ENCODE peak calls at places on chromosome 2, in four cellular contexts. One of them, this sample, is unnamed.

GRCh38 chr2:74834806-74835755 is 1.2 kb downstream of the HK2 start:
- DNase-seq in GM12878: no peak
- DNase-seq in HepG2: peak; percentile 55
- DNase-seq in H1: peak; percentile 84
- DNase-seq in this sample: peak; percentile 83

GRCh38 chr2:21282515-21282898 is 158.7 kb downstream of the TDRD15 start:
- DNase-seq in GM12878: no peak
- DNase-seq in HepG2: no peak
- DNase-seq in H1: no peak
- DNase-seq in this sample: no peak

GRCh38 chr2:29502452-29502851 is 387.2 kb downstream of the CLIP4 start:
- DNase-seq in GM12878: no peak
- DNase-seq in HepG2: no peak
- DNase-seq in H1: no peak
- DNase-seq in this sample: no peak

GRCh38 chr2:109144271-109144670 is 15.3 kb downstream of the SH3RF3 start:
- DNase-seq in GM12878: no peak
- DNase-seq in HepG2: no peak
- DNase-seq in H1: no peak
- DNase-seq in this sample: no peak

GRCh38 chr2:18001671-18002070 is 123.2 kb downstream of the KCNS3 start:
- DNase-seq in GM12878: no peak
- DNase-seq in HepG2: no peak
- DNase-seq in H1: no peak
- DNase-seq in this sample: no peak

GRCh38 chr2:118221952-118222594 is 133.8 kb downstream of the INSIG2 start:
- DNase-seq in GM12878: no peak
- DNase-seq in HepG2: peak; percentile 61
- DNase-seq in H1: peak; percentile 52
- DNase-seq in this sample: peak; percentile 55

GRCh38 chr2:121634354-121635307 is 14.6 kb downstream of the CLASP1 start:
- DNase-seq in GM12878: no peak
- DNase-seq in HepG2: no peak
- DNase-seq in H1: no peak
- DNase-seq in this sample: peak; percentile 17

GRCh38 chr2:223042704-223043118 is 9.3 kb upstream of the KCNE4 start:
- DNase-seq in GM12878: no peak
- DNase-seq in HepG2: no peak
- DNase-seq in H1: no peak
- DNase-seq in this sample: no peak

GRCh38 chr2:233638836-233639235 is 2.6 kb downstream of the UGT1A10 start:
- DNase-seq in GM12878: no peak
- DNase-seq in HepG2: no peak
- DNase-seq in H1: no peak
- DNase-seq in this sample: no peak

GRCh38 chr2:64666810-64667438 is 13.2 kb upstream of the SERTAD2 start:
- DNase-seq in GM12878: no peak
- DNase-seq in HepG2: peak; percentile 76
- DNase-seq in H1: no peak
- DNase-seq in this sample: no peak

GRCh38 chr2:233208382-233209116 is 42.9 kb upstream of the ATG16L1 start:
- DNase-seq in GM12878: no peak
- DNase-seq in HepG2: peak; percentile 59
- DNase-seq in H1: no peak
- DNase-seq in this sample: no peak

GRCh38 chr2:56749152-56749752 is 565.5 kb downstream of the CCDC85A start:
- DNase-seq in GM12878: no peak
- DNase-seq in HepG2: peak; percentile 18
- DNase-seq in H1: no peak
- DNase-seq in this sample: peak; percentile 0

GRCh38 chr2:173307287-173307686 is 47.4 kb upstream of the CDCA7 start:
- DNase-seq in GM12878: peak; percentile 50
- DNase-seq in HepG2: no peak
- DNase-seq in H1: no peak
- DNase-seq in this sample: no peak

GRCh38 chr2:72979896-72980295 is 62.6 kb downstream of the EMX1 start:
- DNase-seq in GM12878: no peak
- DNase-seq in HepG2: no peak
- DNase-seq in H1: no peak
- DNase-seq in this sample: no peak

GRCh38 chr2:96306370-96306769 is 1.0 kb upstream of the SNRNP200 start:
- DNase-seq in GM12878: no peak
- DNase-seq in HepG2: peak; percentile 16
- DNase-seq in H1: no peak
- DNase-seq in this sample: no peak

GRCh38 chr2:96304606-96305005 is 740 bp downstream of the SNRNP200 start:
- DNase-seq in GM12878: no peak
- DNase-seq in HepG2: peak; percentile 13
- DNase-seq in H1: no peak
- DNase-seq in this sample: no peak

GRCh38 chr2:96305979-96306308 is 598 bp upstream of the SNRNP200 start:
- DNase-seq in GM12878: no peak
- DNase-seq in HepG2: no peak
- DNase-seq in H1: no peak
- DNase-seq in this sample: no peak

GRCh38 chr2:96308248-96308647 is 2.9 kb upstream of the SNRNP200 start:
- DNase-seq in GM12878: no peak
- DNase-seq in HepG2: no peak
- DNase-seq in H1: no peak
- DNase-seq in this sample: no peak

DNA sequence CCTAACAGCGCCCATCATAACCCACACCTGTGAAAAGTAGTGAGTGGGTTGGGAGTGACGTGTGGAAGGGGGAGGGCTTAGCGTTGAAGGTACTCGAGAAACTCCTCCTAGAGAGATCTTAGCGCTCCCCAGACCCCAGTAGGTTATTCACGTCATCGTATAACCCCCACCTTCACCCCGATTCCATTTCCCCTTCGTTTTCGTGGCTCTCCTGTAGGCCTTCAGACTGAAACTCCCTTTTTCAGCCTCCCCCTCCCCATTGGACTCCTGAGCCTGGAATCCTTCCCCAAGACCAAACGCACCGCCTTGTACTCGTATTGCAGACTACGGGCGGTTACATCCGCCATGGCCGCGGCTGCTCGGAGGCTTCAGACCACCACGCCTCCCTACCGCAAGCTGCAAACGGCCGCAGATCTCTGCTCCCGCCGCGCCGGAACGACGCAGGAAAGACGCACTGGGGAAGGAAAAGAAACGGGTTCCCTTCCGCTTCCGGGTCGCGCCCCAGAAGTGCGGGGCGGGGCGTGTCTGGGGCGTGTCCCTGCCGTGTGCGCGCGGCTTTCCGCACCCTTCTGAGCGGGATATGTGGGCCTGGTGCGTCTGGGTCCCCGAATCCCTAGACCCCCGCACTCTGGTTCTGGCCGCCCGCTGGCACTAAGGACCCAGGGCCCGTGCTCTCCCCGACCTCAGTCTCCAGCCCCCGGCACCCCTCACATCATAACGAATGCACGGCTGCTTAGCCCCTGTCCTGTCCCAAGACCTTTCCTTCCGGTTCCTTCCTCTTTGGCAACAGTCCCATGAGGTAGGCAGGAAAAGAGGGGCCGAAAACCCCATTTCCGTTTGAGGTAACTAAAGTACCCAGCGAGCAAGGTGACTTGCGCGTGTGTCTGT is at the start of gene SNRNP200:
- DNase-seq in GM12878: no peak
- DNase-seq in HepG2: peak; percentile 86
- DNase-seq in H1: peak; percentile 89
- DNase-seq in this sample: peak; percentile 89
- TF ChIP-seq CBX5 in GM12878: no peak
- TF ChIP-seq CBX5 in HepG2: peak; percentile 93
- TF ChIP-seq CBX5 in H1: no peak
- TF ChIP-seq CBX5 in this sample: no peak

GRCh38 chr2:143477724-143478443 is 348.7 kb downstream of the ARHGAP15 start:
- DNase-seq in GM12878: peak; percentile 7
- DNase-seq in HepG2: no peak
- DNase-seq in H1: no peak
- DNase-seq in this sample: no peak
- TF ChIP-seq RFX5 in GM12878: no peak
- TF ChIP-seq RFX5 in HepG2: no peak
- TF ChIP-seq RFX5 in H1: no peak
- TF ChIP-seq RFX5 in this sample: no peak

GRCh38 chr2:171185165-171185818 is 24.6 kb upstream of the TLK1 start:
- DNase-seq in GM12878: no peak
- DNase-seq in HepG2: peak; percentile 39
- DNase-seq in H1: no peak
- DNase-seq in this sample: no peak
- TF ChIP-seq BRCA1 in GM12878: no peak
- TF ChIP-seq BRCA1 in HepG2: no peak
- TF ChIP-seq BRCA1 in H1: no peak
- TF ChIP-seq BRCA1 in this sample: no peak

DNA sequence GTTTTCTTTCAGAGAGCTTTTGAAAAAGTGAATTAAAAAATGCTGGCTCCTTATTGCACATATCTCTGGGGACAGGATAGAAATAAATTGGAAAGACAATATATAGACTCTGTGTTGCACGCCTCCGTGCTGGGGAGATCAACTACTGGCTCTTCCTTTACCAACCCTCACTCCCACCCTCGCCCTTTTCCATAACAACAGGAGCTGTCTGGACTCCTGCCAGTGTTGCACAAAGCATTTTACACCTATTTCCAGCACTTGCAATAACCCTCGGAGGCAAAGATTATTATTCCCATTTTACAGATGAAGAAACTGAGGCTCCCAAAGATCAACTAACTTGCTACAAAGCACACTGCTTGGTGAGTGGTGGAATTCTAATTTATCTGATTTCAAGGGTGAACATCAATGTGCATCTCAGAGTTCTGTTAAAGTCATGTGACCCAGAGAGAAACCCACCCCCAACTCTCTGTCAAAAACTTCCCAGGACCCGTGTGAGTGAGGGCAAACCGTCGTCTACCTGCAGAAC is 4.2 kb downstream of the CREG2 start:
- DNase-seq in GM12878: no peak
- DNase-seq in HepG2: no peak
- DNase-seq in H1: no peak
- DNase-seq in this sample: no peak
- TF ChIP-seq CBX5 in GM12878: no peak
- TF ChIP-seq CBX5 in HepG2: no peak
- TF ChIP-seq CBX5 in H1: no peak
- TF ChIP-seq CBX5 in this sample: no peak

GRCh38 chr2:31937741-31938140 is 73.1 kb downstream of the MEMO1 start:
- DNase-seq in GM12878: no peak
- DNase-seq in HepG2: no peak
- DNase-seq in H1: no peak
- DNase-seq in this sample: no peak
- TF ChIP-seq RFX5 in GM12878: no peak
- TF ChIP-seq RFX5 in HepG2: no peak
- TF ChIP-seq RFX5 in H1: no peak
- TF ChIP-seq RFX5 in this sample: no peak

DNA sequence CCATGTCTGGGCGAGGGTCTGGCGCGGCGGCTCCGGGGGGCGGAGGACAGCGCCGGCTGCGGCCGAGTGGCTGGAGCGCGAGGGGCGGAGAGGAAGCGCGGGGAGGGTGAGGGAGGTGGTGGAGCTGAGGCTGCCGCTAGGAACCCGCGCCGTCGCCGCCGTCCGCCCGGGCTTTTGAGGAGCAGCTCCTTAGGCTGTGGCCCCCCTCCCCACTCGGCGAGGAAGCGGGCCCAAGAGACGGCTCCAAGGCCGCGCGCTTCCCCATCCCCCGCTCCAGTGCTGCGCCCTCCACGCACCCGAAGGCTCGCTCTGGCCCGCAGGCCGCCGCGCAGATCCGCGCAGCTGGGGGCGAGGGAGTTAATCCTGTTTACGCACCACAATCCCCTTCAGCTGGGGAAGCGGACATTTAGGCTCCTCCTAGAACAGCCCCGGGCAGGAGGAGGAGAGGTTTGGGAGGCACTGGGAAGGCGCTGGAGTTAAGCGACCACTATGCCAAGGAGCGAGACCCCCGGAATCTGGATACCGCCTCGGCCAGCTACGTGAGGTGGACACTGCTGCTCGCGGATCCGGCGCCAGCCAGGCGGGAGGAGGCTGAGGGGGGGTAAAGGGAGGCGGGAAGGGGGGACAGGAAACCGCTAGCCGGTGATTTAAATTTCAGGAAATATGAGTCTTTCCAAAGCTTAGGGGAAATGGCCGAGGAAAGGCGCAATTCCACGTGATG is at the start of gene CNRIP1:
- DNase-seq in GM12878: no peak
- DNase-seq in HepG2: no peak
- DNase-seq in H1: peak; percentile 77
- DNase-seq in this sample: peak; percentile 27
- TF ChIP-seq BRCA1 in GM12878: no peak
- TF ChIP-seq BRCA1 in HepG2: no peak
- TF ChIP-seq BRCA1 in H1: no peak
- TF ChIP-seq BRCA1 in this sample: no peak

DNA sequence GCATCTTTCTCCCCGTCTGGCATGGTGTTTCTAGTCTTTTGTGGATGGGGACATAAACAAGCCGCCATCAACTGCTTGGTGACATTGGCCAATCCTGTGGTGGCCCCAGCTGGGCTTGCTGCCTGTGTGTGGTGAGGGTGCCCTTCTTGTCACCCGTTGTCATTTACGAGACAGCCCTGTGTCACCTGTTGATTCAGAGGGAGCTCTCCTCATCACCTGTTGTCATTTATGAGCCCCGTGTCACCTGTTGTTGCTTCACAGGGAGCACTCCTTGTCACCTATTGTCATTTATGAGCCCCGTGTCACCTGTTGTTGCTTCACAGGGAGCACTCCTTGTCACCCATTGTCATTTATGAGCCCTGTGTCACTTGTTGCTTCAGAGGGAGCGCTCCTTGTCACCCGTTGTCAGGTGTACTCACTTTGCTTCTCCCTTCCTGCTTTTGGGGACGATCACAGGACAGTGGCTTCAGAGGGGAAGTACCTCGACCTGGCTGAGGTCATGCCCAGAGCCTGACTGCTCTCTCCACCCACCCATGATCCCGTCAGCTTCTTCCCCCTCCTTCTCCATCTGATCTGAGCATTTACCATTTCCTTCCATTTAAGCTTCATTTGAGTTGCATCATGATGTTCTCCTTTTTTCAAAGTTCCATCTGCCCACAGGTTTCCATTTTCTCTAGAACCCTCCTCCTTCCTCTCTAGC is 29.1 kb downstream of the HPCAL1 start:
- DNase-seq in GM12878: peak; percentile 51
- DNase-seq in HepG2: no peak
- DNase-seq in H1: no peak
- DNase-seq in this sample: no peak
- TF ChIP-seq CBX5 in GM12878: no peak
- TF ChIP-seq CBX5 in HepG2: no peak
- TF ChIP-seq CBX5 in H1: no peak
- TF ChIP-seq CBX5 in this sample: no peak

GRCh38 chr2:25504266-25504665 is 162.5 kb upstream of the DNMT3A start:
- DNase-seq in GM12878: no peak
- DNase-seq in HepG2: no peak
- DNase-seq in H1: no peak
- DNase-seq in this sample: no peak
- TF ChIP-seq RFX5 in GM12878: no peak
- TF ChIP-seq RFX5 in HepG2: no peak
- TF ChIP-seq RFX5 in H1: no peak
- TF ChIP-seq RFX5 in this sample: no peak

GRCh38 chr2:85736456-85737355 is 17.1 kb upstream of the ATOH8 start:
- DNase-seq in GM12878: no peak
- DNase-seq in HepG2: no peak
- DNase-seq in H1: no peak
- DNase-seq in this sample: no peak
- TF ChIP-seq BRCA1 in GM12878: no peak
- TF ChIP-seq BRCA1 in HepG2: no peak
- TF ChIP-seq BRCA1 in H1: no peak
- TF ChIP-seq BRCA1 in this sample: no peak